ENCODE peak calls at places on chromosomes 2 and 18, in nine cellular contexts. P, X, T, L, G, N, C, Q and U are unnamed samples.

GRCh38 chr2:159044804-159045286 is 76.4 kb downstream of the TANC1 start:
- DNase-seq in L (peak), N (no peak), G (no peak), P (peak), C (no peak), X (no peak), Q (no peak), T (no peak), U (no peak)

GRCh38 chr18:50218432-50219197 is 23.7 kb upstream of the MYO5B start:
- DNase-seq in C (no peak), Q (peak), T (peak), L (no peak), P (peak), G (peak), X (peak), N (no peak), U (no peak)

GRCh38 chr2:230906471-230907230 is 18.4 kb downstream of the GPR55 start:
- DNase-seq in Q (no peak), L (no peak), X (no peak), G (no peak), C (no peak), T (peak), P (no peak), N (no peak), U (no peak)

GRCh38 chr2:189267491-189267890 is 87.9 kb upstream of the COL5A2 start:
- DNase-seq in N (no peak), P (peak), Q (no peak), X (no peak), L (no peak), C (no peak), T (no peak), G (no peak), U (no peak)

GRCh38 chr2:71496156-71496770 is 42.9 kb downstream of the DYSF start:
- DNase-seq in X (no peak), T (peak), Q (no peak), P (no peak), C (no peak), N (no peak), L (no peak), G (no peak), U (no peak)

GRCh38 chr2:113964436-113964835 is 74.5 kb downstream of the ACTR3 start:
- DNase-seq in Q (no peak), P (no peak), T (no peak), L (no peak), G (no peak), C (no peak), X (no peak), N (no peak), U (no peak)

GRCh38 chr18:79637181-79637920 is 42.3 kb upstream of the CTDP1 start:
- DNase-seq in N (no peak), X (no peak), P (no peak), G (no peak), C (no peak), L (no peak), Q (no peak), T (no peak), U (no peak)

GRCh38 chr18:72878561-72878960 is 10.8 kb upstream of the NETO1 start:
- DNase-seq in P (no peak), L (no peak), Q (no peak), G (no peak), C (no peak), N (no peak), X (no peak), T (no peak), U (no peak)

GRCh38 chr18:48974304-48975220 is 23.8 kb upstream of the SMAD7 start:
- DNase-seq in Q (no peak), T (no peak), L (no peak), N (no peak), G (peak), C (no peak), P (no peak), X (no peak), U (no peak)

GRCh38 chr2:190646780-190647626 is 1.9 kb upstream of the NAB1 start:
- DNase-seq in P (peak), N (no peak), Q (no peak), C (no peak), L (no peak), T (no peak), X (no peak), G (no peak), U (no peak)

GRCh38 chr2:106160786-106161261 is 33.3 kb downstream of the UXS1 start:
- DNase-seq in L (no peak), T (peak), C (no peak), X (peak), G (no peak), Q (no peak), N (no peak), P (no peak), U (no peak)

GRCh38 chr2:20917724-20918572 is 95.0 kb upstream of the LDAH start:
- DNase-seq in Q (no peak), N (no peak), C (no peak), P (peak), G (no peak), X (no peak), L (peak), T (no peak), U (no peak)

GRCh38 chr2:14678754-14679153 is 46.2 kb downstream of the LRATD1 start:
- DNase-seq in X (no peak), T (no peak), G (no peak), Q (no peak), C (no peak), N (no peak), L (no peak), P (peak), U (no peak)

GRCh38 chr2:239024226-239024625 is 176.3 kb downstream of the TWIST2 start:
- DNase-seq in X (no peak), P (no peak), L (no peak), N (no peak), G (no peak), T (no peak), C (no peak), Q (no peak), U (peak)

GRCh38 chr2:161913865-161914264 is 160.2 kb downstream of the DPP4 start:
- DNase-seq in L (peak), G (no peak), P (peak), C (no peak), T (no peak), X (no peak), N (no peak), Q (no peak), U (no peak)

GRCh38 chr2:104834431-104834830 is 19.5 kb upstream of the POU3F3 start:
- DNase-seq in X (no peak), Q (no peak), L (no peak), N (peak), G (no peak), C (no peak), T (no peak), P (no peak), U (no peak)

GRCh38 chr2:71596011-71596410 is 142.7 kb downstream of the DYSF start:
- DNase-seq in T (no peak), N (peak), L (no peak), Q (no peak), X (no peak), G (peak), P (peak), C (no peak), U (no peak)

GRCh38 chr2:186949716-186950256 is 100.8 kb upstream of the ZSWIM2 start:
- DNase-seq in X (no peak), T (no peak), G (no peak), C (no peak), N (no peak), P (no peak), L (no peak), Q (no peak), U (no peak)

GRCh38 chr2:236014408-236015131 is 153.6 kb downstream of the GBX2 start:
- DNase-seq in X (no peak), G (no peak), C (no peak), N (no peak), Q (no peak), P (no peak), T (no peak), L (no peak), U (no peak)

GRCh38 chr2:30683240-30683956 is 123.8 kb downstream of the CAPN13 start:
- DNase-seq in X (no peak), T (no peak), Q (no peak), G (no peak), L (no peak), N (no peak), C (no peak), P (no peak), U (no peak)

GRCh38 chr2:30680121-30680520 is 127.1 kb downstream of the CAPN13 start:
- DNase-seq in L (no peak), Q (no peak), G (no peak), X (no peak), P (no peak), T (no peak), N (no peak), C (no peak), U (no peak)

GRCh38 chr2:30679416-30680088 is 127.7 kb downstream of the CAPN13 start:
- DNase-seq in P (peak), Q (no peak), X (no peak), T (no peak), C (no peak), L (no peak), N (peak), G (no peak), U (no peak)

GRCh38 chr2:30678410-30679137 is 128.7 kb downstream of the CAPN13 start:
- DNase-seq in L (no peak), T (no peak), X (no peak), Q (no peak), P (no peak), C (no peak), N (no peak), G (no peak), U (no peak)

GRCh38 chr2:30681022-30681421 is 126.2 kb downstream of the CAPN13 start:
- DNase-seq in N (no peak), L (no peak), G (no peak), X (no peak), C (no peak), Q (no peak), T (no peak), P (no peak), U (no peak)
- H3K27ac ChIP-seq in N (no peak), L (no peak), G (no peak), X (no peak), C (no peak), Q (no peak), T (no peak), P (no peak), U (no peak)

DNA sequence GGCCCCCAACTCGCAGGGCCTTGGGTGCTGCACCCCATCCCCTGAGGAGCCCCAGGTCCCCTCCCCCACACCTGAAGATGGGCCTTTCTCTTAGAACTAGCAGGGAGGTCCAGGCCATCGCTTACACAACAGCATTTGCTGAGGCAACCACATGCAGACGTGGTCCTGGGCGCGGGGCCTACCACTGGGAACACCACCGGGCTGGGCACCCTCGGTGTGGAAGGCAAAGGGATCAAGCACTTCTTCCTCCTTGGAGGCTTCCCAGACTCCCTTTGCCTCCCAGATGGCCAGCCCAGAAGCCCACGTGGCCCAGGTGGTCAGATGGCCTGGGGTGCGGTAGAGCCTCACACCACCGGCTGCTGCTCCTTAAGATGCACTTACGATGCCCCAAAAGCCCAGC is 14.1 kb upstream of the MLPH start:
- DNase-seq in X (no peak), N (no peak), T (no peak), L (no peak), P (no peak), C (no peak), G (no peak), Q (no peak), U (no peak)
- H3K27ac ChIP-seq in X (no peak), N (no peak), T (no peak), L (peak), P (no peak), C (no peak), G (no peak), Q (no peak), U (no peak)

GRCh38 chr18:75801178-75801577 is 373.7 kb upstream of the SMIM21 start:
- DNase-seq in X (no peak), G (no peak), T (no peak), N (no peak), Q (no peak), C (no peak), L (no peak), P (no peak), U (no peak)

GRCh38 chr18:75802681-75803080 is 375.2 kb upstream of the SMIM21 start:
- DNase-seq in X (no peak), G (no peak), L (no peak), Q (no peak), T (no peak), C (no peak), P (no peak), N (no peak), U (no peak)

GRCh38 chr18:75797046-75797445 is 369.5 kb upstream of the SMIM21 start:
- DNase-seq in G (no peak), N (no peak), X (no peak), P (no peak), C (no peak), Q (no peak), L (no peak), T (no peak), U (no peak)

GRCh38 chr18:75800331-75800648 is 372.8 kb upstream of the SMIM21 start:
- DNase-seq in C (no peak), T (no peak), G (no peak), L (no peak), X (no peak), Q (no peak), P (no peak), N (no peak), U (no peak)

DNA sequence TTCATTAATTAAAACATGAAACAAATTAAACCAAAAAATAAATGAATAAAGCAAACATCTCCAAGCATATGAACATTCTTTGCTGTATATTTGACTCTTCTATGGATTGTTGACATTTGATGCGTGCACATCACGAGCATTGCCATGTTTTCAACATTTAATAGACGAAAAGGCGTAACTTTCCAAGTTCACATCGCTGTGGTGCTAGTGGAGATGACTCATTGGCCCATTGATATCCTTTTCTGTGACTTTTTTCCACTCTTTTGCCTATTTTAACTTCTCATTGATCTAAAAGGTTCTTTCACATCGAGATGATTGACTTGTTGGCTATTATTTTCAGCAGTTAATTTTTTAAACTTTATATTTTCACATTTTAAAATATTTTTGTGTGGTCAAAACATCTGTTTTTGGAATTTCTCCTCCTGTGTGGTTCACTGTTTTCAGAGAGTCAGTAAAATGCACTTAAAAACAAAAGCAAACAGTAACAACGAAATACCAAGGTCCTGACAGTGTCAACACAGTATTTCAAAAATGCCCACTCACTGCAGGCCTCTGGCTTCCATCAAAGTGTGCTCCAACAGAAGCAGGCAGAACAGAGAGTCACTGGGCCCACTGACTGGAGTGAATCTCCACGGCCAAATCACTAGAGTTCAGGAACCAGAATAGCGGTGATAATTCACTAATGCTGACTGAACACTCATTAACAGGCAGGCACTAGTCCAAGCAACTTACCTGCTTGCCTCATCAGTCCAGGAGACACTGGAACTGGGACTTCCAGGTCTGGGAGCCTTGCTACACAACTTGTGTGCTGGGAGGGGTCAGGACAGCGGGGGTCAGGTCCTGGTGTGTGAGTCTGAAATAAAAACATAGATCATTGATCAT is 372.2 kb upstream of the SMIM21 start:
- DNase-seq in X (no peak), C (no peak), N (no peak), T (no peak), Q (no peak), L (no peak), P (peak), G (no peak), U (no peak)
- H3K27ac ChIP-seq in X (no peak), C (no peak), N (no peak), T (no peak), Q (no peak), L (no peak), P (no peak), G (peak), U (peak)

DNA sequence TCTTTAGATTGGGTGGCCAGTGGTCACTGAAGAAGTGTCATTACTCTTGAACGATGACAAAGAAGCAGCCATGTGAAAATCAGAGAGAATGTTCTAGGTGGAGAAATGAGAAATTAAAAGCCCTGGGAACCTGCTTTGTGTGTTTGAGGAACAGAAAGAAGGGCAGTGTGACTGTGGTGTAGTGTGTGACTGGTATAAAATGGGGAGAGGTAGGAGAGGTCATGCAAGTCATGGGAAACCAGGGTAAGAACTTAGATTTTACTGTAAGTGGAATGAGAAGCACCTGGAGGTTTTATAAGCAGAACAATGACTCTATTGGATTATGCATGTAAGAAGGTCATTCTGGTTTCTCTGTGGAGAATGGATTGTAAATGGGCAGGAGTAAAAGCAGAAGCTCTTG is 12.2 kb downstream of the ICOS start:
- DNase-seq in X (no peak), C (no peak), N (no peak), Q (no peak), G (no peak), L (no peak), T (no peak), P (no peak), U (no peak)
- H3K27ac ChIP-seq in X (peak), C (no peak), N (no peak), Q (no peak), G (no peak), L (no peak), T (no peak), P (no peak), U (no peak)

DNA sequence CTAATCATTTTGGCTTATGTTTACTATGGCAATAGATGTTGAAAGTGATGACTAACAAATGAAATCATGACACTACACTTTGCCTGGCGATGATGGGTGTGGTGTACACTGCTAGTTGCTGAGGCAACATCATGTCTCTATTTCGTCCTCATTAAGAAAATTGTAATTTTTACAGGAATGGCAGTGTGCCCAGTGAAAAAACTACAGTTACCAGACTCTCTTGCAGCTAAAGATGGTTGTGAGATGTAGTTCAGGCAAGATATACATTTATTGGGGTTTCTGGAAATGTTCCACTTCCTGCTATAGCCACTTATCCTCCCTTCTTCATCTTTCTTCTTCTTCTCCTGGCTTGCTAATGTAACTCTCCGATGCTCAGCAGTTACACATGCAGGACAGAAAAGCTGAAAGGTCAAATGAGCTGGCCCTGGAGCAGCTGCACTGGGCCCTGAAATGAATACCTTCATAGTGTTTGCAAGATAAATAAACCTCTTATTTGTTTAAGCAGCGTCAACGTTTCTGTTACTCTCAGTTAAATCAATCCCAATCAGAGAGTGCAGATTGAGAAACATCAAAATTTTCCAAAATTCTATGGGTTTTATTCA is 46.0 kb downstream of the SOCS6 start:
- DNase-seq in C (no peak), N (no peak), P (no peak), G (no peak), Q (peak), L (peak), X (no peak), T (no peak), U (no peak)
- H3K27ac ChIP-seq in C (no peak), N (no peak), P (no peak), G (peak), Q (peak), L (no peak), X (no peak), T (no peak), U (no peak)

GRCh38 chr2:171563301-171563700 is 41.0 kb downstream of the CYBRD1 start:
- DNase-seq in N (no peak), X (no peak), C (no peak), L (no peak), P (no peak), G (no peak), T (no peak), Q (no peak), U (no peak)
- H3K27ac ChIP-seq in N (no peak), X (no peak), C (no peak), L (no peak), P (no peak), G (no peak), T (no peak), Q (no peak), U (no peak)

GRCh38 chr2:127107622-127107999 is 657 bp upstream of the BIN1 start:
- DNase-seq in L (no peak), P (peak), X (no peak), Q (no peak), C (no peak), T (peak), N (no peak), G (no peak), U (no peak)

GRCh38 chr2:127106998-127107621 is at the start of gene BIN1:
- DNase-seq in P (peak), C (peak), L (peak), X (peak), G (peak), T (peak), Q (peak), N (peak), U (peak)

GRCh38 chr2:127106457-127106997 is 427 bp downstream of the BIN1 start:
- DNase-seq in T (no peak), N (no peak), X (no peak), C (no peak), Q (no peak), G (peak), P (peak), L (no peak), U (peak)

GRCh38 chr2:127105656-127106456 is 1.1 kb downstream of the BIN1 start:
- DNase-seq in N (peak), L (peak), X (no peak), P (peak), C (no peak), T (peak), Q (no peak), G (peak), U (no peak)

GRCh38 chr2:127108090-127108523 is 1.2 kb upstream of the BIN1 start:
- DNase-seq in N (peak), T (peak), L (no peak), X (no peak), G (no peak), Q (no peak), P (no peak), C (no peak), U (no peak)
- H3K27ac ChIP-seq in N (peak), T (no peak), L (peak), X (no peak), G (peak), Q (no peak), P (no peak), C (no peak), U (no peak)

DNA sequence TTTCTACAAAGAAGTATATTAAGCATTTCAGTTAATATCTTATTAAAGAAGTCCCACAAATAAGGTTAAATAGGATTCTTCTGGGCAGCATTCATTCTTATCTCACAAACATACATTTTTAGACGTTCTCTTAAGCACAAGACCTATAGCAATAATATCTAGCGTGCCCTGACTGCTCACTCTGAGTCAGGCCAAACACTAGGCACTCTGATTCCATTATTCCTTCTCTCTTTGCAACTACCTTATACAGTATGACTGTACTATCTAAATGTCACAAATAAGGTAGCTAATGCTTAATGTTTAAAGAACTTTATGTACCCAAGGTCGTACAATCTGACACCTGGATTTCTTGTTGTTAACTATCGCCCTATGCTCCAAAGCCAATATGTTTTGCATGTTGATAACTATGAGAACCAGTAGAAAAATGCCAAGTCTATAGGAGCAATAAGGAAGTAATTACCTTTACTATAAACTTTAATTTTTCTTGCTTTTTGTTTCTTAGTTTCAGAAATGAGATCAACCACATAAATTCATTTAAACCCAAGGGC is 352.2 kb downstream of the IRS1 start:
- DNase-seq in Q (no peak), P (no peak), T (no peak), N (no peak), X (no peak), L (no peak), G (no peak), C (no peak), U (no peak)
- H3K27ac ChIP-seq in Q (no peak), P (no peak), T (no peak), N (no peak), X (no peak), L (no peak), G (peak), C (no peak), U (peak)